ENCODE peak calls at places on chromosomes 2 and 18, in seven cellular contexts. One of them, this sample, is unnamed.
A peak's percentile ranks its signal among the peaks of the same experiment; 100 is the strongest.

GRCh38 chr18:43587538-43588153 is 310.4 kb upstream of the SYT4 start:
- DNase-seq in spleen: no peak
- DNase-seq in lower leg skin: no peak
- DNase-seq in astrocyte of the spinal cord: peak; percentile 46
- DNase-seq in kidney epithelial cell: no peak
- DNase-seq in K562: peak; percentile 14
- DNase-seq in AG04450: no peak
- DNase-seq in this sample: peak; percentile 36

GRCh38 chr2:205637779-205638503 is 44.4 kb upstream of the NRP2 start:
- DNase-seq in spleen: no peak
- DNase-seq in lower leg skin: no peak
- DNase-seq in astrocyte of the spinal cord: no peak
- DNase-seq in kidney epithelial cell: no peak
- DNase-seq in K562: no peak
- DNase-seq in AG04450: no peak
- DNase-seq in this sample: no peak

GRCh38 chr2:27992787-27993747 is 102.5 kb downstream of the BABAM2 start:
- DNase-seq in spleen: no peak
- DNase-seq in lower leg skin: no peak
- DNase-seq in astrocyte of the spinal cord: peak; percentile 64
- DNase-seq in kidney epithelial cell: peak; percentile 44
- DNase-seq in K562: no peak
- DNase-seq in AG04450: no peak
- DNase-seq in this sample: peak; percentile 45

GRCh38 chr2:181686566-181687185 is 6.4 kb upstream of the NEUROD1 start:
- DNase-seq in spleen: no peak
- DNase-seq in lower leg skin: no peak
- DNase-seq in astrocyte of the spinal cord: no peak
- DNase-seq in kidney epithelial cell: no peak
- DNase-seq in K562: no peak
- DNase-seq in AG04450: no peak
- DNase-seq in this sample: no peak

GRCh38 chr2:118609138-118609537 is 238.3 kb downstream of the EN1 start:
- DNase-seq in spleen: no peak
- DNase-seq in lower leg skin: no peak
- DNase-seq in astrocyte of the spinal cord: no peak
- DNase-seq in kidney epithelial cell: no peak
- DNase-seq in K562: no peak
- DNase-seq in AG04450: no peak
- DNase-seq in this sample: no peak

GRCh38 chr2:135829420-135829983 is 7.5 kb downstream of the LCT start:
- DNase-seq in spleen: no peak
- DNase-seq in lower leg skin: no peak
- DNase-seq in astrocyte of the spinal cord: no peak
- DNase-seq in kidney epithelial cell: no peak
- DNase-seq in K562: no peak
- DNase-seq in AG04450: no peak
- DNase-seq in this sample: no peak

GRCh38 chr2:205657579-205657978 is 24.7 kb upstream of the NRP2 start:
- DNase-seq in spleen: no peak
- DNase-seq in lower leg skin: no peak
- DNase-seq in astrocyte of the spinal cord: peak; percentile 16
- DNase-seq in kidney epithelial cell: no peak
- DNase-seq in K562: no peak
- DNase-seq in AG04450: peak; percentile 33
- DNase-seq in this sample: peak; percentile 45

GRCh38 chr2:88097192-88097591 is 29.6 kb downstream of the SMYD1 start:
- DNase-seq in spleen: no peak
- DNase-seq in lower leg skin: no peak
- DNase-seq in astrocyte of the spinal cord: no peak
- DNase-seq in kidney epithelial cell: no peak
- DNase-seq in K562: no peak
- DNase-seq in AG04450: no peak
- DNase-seq in this sample: no peak

GRCh38 chr2:179311071-179311470 is 46.4 kb upstream of the SESTD1 start:
- DNase-seq in spleen: no peak
- DNase-seq in lower leg skin: no peak
- DNase-seq in astrocyte of the spinal cord: peak; percentile 60
- DNase-seq in kidney epithelial cell: no peak
- DNase-seq in K562: no peak
- DNase-seq in AG04450: no peak
- DNase-seq in this sample: no peak

GRCh38 chr2:10128420-10128819 is 5.9 kb downstream of the RRM2 start:
- DNase-seq in spleen: no peak
- DNase-seq in lower leg skin: no peak
- DNase-seq in astrocyte of the spinal cord: no peak
- DNase-seq in kidney epithelial cell: no peak
- DNase-seq in K562: no peak
- DNase-seq in AG04450: no peak
- DNase-seq in this sample: no peak

GRCh38 chr18:50313873-50314460 is 26.5 kb upstream of the CXXC1 start:
- DNase-seq in spleen: no peak
- DNase-seq in lower leg skin: no peak
- DNase-seq in astrocyte of the spinal cord: no peak
- DNase-seq in kidney epithelial cell: no peak
- DNase-seq in K562: no peak
- DNase-seq in AG04450: no peak
- DNase-seq in this sample: no peak

GRCh38 chr2:145006957-145007672 is 487.2 kb upstream of the ZEB2 start:
- DNase-seq in spleen: no peak
- DNase-seq in lower leg skin: peak; percentile 82
- DNase-seq in astrocyte of the spinal cord: peak; percentile 97
- DNase-seq in kidney epithelial cell: peak; percentile 91
- DNase-seq in K562: no peak
- DNase-seq in AG04450: peak; percentile 78
- DNase-seq in this sample: peak; percentile 92

GRCh38 chr2:55970506-55970905 is 46.9 kb upstream of the EFEMP1 start:
- DNase-seq in spleen: no peak
- DNase-seq in lower leg skin: no peak
- DNase-seq in astrocyte of the spinal cord: no peak
- DNase-seq in kidney epithelial cell: no peak
- DNase-seq in K562: no peak
- DNase-seq in AG04450: no peak
- DNase-seq in this sample: no peak

GRCh38 chr18:58661423-58661822 is 9.8 kb upstream of the MALT1 start:
- DNase-seq in spleen: no peak
- DNase-seq in lower leg skin: no peak
- DNase-seq in astrocyte of the spinal cord: peak; percentile 17
- DNase-seq in kidney epithelial cell: no peak
- DNase-seq in K562: no peak
- DNase-seq in AG04450: no peak
- DNase-seq in this sample: peak; percentile 43
- TF ChIP-seq CTCF in spleen: no peak
- TF ChIP-seq CTCF in lower leg skin: no peak
- TF ChIP-seq CTCF in astrocyte of the spinal cord: peak; percentile 45
- TF ChIP-seq CTCF in kidney epithelial cell: peak; percentile 10
- TF ChIP-seq CTCF in K562: no peak
- TF ChIP-seq CTCF in AG04450: peak; percentile 62
- TF ChIP-seq CTCF in this sample: peak; percentile 48

GRCh38 chr2:120737802-120738516 is 2.3 kb downstream of the GLI2 start:
- DNase-seq in spleen: peak; percentile 68
- DNase-seq in lower leg skin: peak; percentile 85
- DNase-seq in astrocyte of the spinal cord: no peak
- DNase-seq in kidney epithelial cell: no peak
- DNase-seq in K562: no peak
- DNase-seq in AG04450: no peak
- DNase-seq in this sample: peak; percentile 29
- H3K4me3 ChIP-seq in spleen: no peak overlapping the region
- H3K4me3 ChIP-seq in lower leg skin: no peak overlapping the region
- H3K4me3 ChIP-seq in astrocyte of the spinal cord: peak overlapping the region; percentile 70
- H3K4me3 ChIP-seq in kidney epithelial cell: peak overlapping the region; percentile 80
- H3K4me3 ChIP-seq in K562: no peak overlapping the region
- H3K4me3 ChIP-seq in AG04450: peak overlapping the region; percentile 84
- H3K4me3 ChIP-seq in this sample: peak overlapping the region; percentile 88

DNA sequence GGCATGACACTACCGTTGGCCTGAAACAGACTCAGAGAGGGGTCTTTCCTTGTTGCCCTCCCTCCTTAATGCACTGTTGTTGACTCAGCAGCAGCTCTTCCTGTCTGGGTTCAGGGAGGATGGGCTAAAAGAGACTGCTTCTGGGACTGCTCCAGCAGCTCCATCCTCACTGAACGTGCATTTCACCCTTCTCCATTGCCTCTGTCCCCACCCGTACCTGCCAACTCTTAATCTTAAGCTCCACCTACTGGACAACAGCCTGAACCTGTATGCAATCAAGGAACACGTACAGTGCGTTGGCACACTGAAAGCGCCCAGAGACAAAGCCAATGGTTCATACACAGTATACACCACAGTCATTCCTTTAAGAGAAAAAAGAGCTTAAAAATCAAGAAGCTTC is 230.8 kb upstream of the RAB6C start:
- DNase-seq in spleen: peak; percentile 41
- DNase-seq in lower leg skin: no peak
- DNase-seq in astrocyte of the spinal cord: no peak
- DNase-seq in kidney epithelial cell: no peak
- DNase-seq in K562: no peak
- DNase-seq in AG04450: no peak
- DNase-seq in this sample: no peak
- TF ChIP-seq CTCF in spleen: no peak
- TF ChIP-seq CTCF in lower leg skin: no peak
- TF ChIP-seq CTCF in astrocyte of the spinal cord: no peak
- TF ChIP-seq CTCF in kidney epithelial cell: no peak
- TF ChIP-seq CTCF in K562: peak; percentile 24
- TF ChIP-seq CTCF in AG04450: no peak
- TF ChIP-seq CTCF in this sample: no peak

GRCh38 chr2:23273786-23274185 is 111.2 kb upstream of the KLHL29 start:
- DNase-seq in spleen: no peak
- DNase-seq in lower leg skin: no peak
- DNase-seq in astrocyte of the spinal cord: no peak
- DNase-seq in kidney epithelial cell: peak; percentile 43
- DNase-seq in K562: no peak
- DNase-seq in AG04450: no peak
- DNase-seq in this sample: no peak
- H3K4me3 ChIP-seq in spleen: no peak overlapping the region
- H3K4me3 ChIP-seq in lower leg skin: no peak overlapping the region
- H3K4me3 ChIP-seq in astrocyte of the spinal cord: no peak overlapping the region
- H3K4me3 ChIP-seq in kidney epithelial cell: no peak overlapping the region
- H3K4me3 ChIP-seq in K562: no peak overlapping the region
- H3K4me3 ChIP-seq in AG04450: no peak overlapping the region
- H3K4me3 ChIP-seq in this sample: no peak overlapping the region

DNA sequence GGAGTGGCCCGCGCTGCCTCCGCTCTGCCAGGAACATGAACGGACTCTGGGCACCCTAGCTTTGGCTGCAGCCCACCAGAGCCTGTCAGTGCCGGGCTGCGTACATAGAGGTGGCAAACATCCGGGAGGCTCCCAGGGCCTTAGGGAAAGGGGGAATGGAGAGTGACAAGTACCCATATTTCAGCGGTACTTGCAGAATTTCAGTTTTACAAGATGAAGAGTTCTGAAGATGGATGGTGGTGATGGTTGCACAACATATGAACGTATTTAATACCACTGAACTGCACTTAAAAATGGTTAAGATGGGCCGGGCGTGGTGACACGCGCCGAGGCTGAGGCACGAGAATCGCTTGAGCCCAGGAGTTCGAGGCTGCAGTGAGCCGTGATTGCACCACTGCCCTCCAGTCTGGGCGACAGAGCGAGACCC is 873 bp downstream of the MTHFD2 start:
- DNase-seq in spleen: no peak
- DNase-seq in lower leg skin: no peak
- DNase-seq in astrocyte of the spinal cord: no peak
- DNase-seq in kidney epithelial cell: no peak
- DNase-seq in K562: no peak
- DNase-seq in AG04450: no peak
- DNase-seq in this sample: no peak
- TF ChIP-seq CTCF in spleen: no peak
- TF ChIP-seq CTCF in lower leg skin: no peak
- TF ChIP-seq CTCF in astrocyte of the spinal cord: no peak
- TF ChIP-seq CTCF in kidney epithelial cell: no peak
- TF ChIP-seq CTCF in K562: no peak
- TF ChIP-seq CTCF in AG04450: no peak
- TF ChIP-seq CTCF in this sample: no peak

GRCh38 chr2:42170619-42171395 is 1.7 kb downstream of the EML4 start:
- DNase-seq in spleen: no peak
- DNase-seq in lower leg skin: no peak
- DNase-seq in astrocyte of the spinal cord: no peak
- DNase-seq in kidney epithelial cell: no peak
- DNase-seq in K562: no peak
- DNase-seq in AG04450: no peak
- DNase-seq in this sample: no peak

GRCh38 chr2:42171396-42171971 is 2.3 kb downstream of the EML4 start:
- DNase-seq in spleen: no peak
- DNase-seq in lower leg skin: no peak
- DNase-seq in astrocyte of the spinal cord: peak; percentile 37
- DNase-seq in kidney epithelial cell: no peak
- DNase-seq in K562: no peak
- DNase-seq in AG04450: no peak
- DNase-seq in this sample: peak; percentile 68

GRCh38 chr2:42169869-42170465 is 814 bp downstream of the EML4 start:
- DNase-seq in spleen: no peak
- DNase-seq in lower leg skin: no peak
- DNase-seq in astrocyte of the spinal cord: peak; percentile 23
- DNase-seq in kidney epithelial cell: no peak
- DNase-seq in K562: no peak
- DNase-seq in AG04450: no peak
- DNase-seq in this sample: peak; percentile 33

GRCh38 chr2:42172020-42172419 is 2.9 kb downstream of the EML4 start:
- DNase-seq in spleen: no peak
- DNase-seq in lower leg skin: no peak
- DNase-seq in astrocyte of the spinal cord: no peak
- DNase-seq in kidney epithelial cell: no peak
- DNase-seq in K562: no peak
- DNase-seq in AG04450: no peak
- DNase-seq in this sample: no peak

DNA sequence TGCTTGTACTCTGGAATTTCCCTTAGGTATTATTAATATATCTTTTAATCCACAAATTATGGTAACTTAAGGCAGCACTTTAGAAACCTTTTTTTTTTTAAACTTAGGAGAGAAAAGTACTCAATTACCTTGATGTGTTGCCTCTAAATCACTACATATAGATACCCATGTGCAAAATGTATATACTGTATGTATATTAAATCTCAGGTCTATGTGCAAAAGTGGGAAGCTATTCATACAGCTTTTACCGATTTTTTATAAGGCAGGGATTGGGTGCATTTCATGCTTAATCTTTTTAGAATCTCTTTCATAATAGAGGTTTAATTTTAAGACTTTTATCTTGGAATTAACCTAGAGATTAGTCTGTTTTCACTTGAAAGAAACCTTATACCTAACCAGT is 3.4 kb downstream of the EML4 start:
- DNase-seq in spleen: no peak
- DNase-seq in lower leg skin: no peak
- DNase-seq in astrocyte of the spinal cord: no peak
- DNase-seq in kidney epithelial cell: no peak
- DNase-seq in K562: no peak
- DNase-seq in AG04450: no peak
- DNase-seq in this sample: no peak
- H3K4me3 ChIP-seq in spleen: no peak overlapping the region
- H3K4me3 ChIP-seq in lower leg skin: no peak overlapping the region
- H3K4me3 ChIP-seq in astrocyte of the spinal cord: no peak overlapping the region
- H3K4me3 ChIP-seq in kidney epithelial cell: no peak overlapping the region
- H3K4me3 ChIP-seq in K562: no peak overlapping the region
- H3K4me3 ChIP-seq in AG04450: no peak overlapping the region
- H3K4me3 ChIP-seq in this sample: peak overlapping the region; percentile 94

This sample was measured in fibroblast of villous mesenchyme.